ENCODE peak calls at places on chromosomes 1 and 21, in seven cellular contexts. One of them, this sample, is unnamed.
A peak's percentile ranks its signal among the peaks of the same experiment; 100 is the strongest.

GRCh38 chr1:162972768-162973167 is 96.4 kb upstream of the RGS4 start:
- DNase-seq in lower lobe of right lung: no peak
- DNase-seq in IMR-90: no peak
- DNase-seq in heart left ventricle: no peak
- DNase-seq in progenitor cell of endocrine pancreas: no peak
- DNase-seq in ovary: no peak
- DNase-seq in thyroid gland: no peak
- DNase-seq in this sample: no peak

GRCh38 chr1:206979379-206980043 is 9.3 kb upstream of the FCAMR start:
- DNase-seq in lower lobe of right lung: no peak
- DNase-seq in IMR-90: peak; percentile 41
- DNase-seq in heart left ventricle: no peak
- DNase-seq in progenitor cell of endocrine pancreas: no peak
- DNase-seq in ovary: no peak
- DNase-seq in thyroid gland: no peak
- DNase-seq in this sample: no peak

GRCh38 chr1:229164836-229165285 is 106.0 kb upstream of the RAB4A start:
- DNase-seq in lower lobe of right lung: no peak
- DNase-seq in IMR-90: no peak
- DNase-seq in heart left ventricle: no peak
- DNase-seq in progenitor cell of endocrine pancreas: no peak
- DNase-seq in ovary: no peak
- DNase-seq in thyroid gland: peak; percentile 27
- DNase-seq in this sample: no peak

GRCh38 chr1:116165572-116165971 is 54.4 kb downstream of the MAB21L3 start:
- DNase-seq in lower lobe of right lung: no peak
- DNase-seq in IMR-90: no peak
- DNase-seq in heart left ventricle: peak; percentile 59
- DNase-seq in progenitor cell of endocrine pancreas: no peak
- DNase-seq in ovary: no peak
- DNase-seq in thyroid gland: no peak
- DNase-seq in this sample: no peak

GRCh38 chr1:225415967-225416745 is 11.7 kb downstream of the LBR start:
- DNase-seq in lower lobe of right lung: no peak
- DNase-seq in IMR-90: no peak
- DNase-seq in heart left ventricle: no peak
- DNase-seq in progenitor cell of endocrine pancreas: no peak
- DNase-seq in ovary: no peak
- DNase-seq in thyroid gland: no peak
- DNase-seq in this sample: no peak

GRCh38 chr1:21904725-21905520 is 32.2 kb downstream of the HSPG2 start:
- DNase-seq in lower lobe of right lung: no peak
- DNase-seq in IMR-90: peak; percentile 90
- DNase-seq in heart left ventricle: peak; percentile 89
- DNase-seq in progenitor cell of endocrine pancreas: no peak
- DNase-seq in ovary: no peak
- DNase-seq in thyroid gland: no peak
- DNase-seq in this sample: no peak

GRCh38 chr1:9891207-9891606 is 18.9 kb downstream of the CTNNBIP1 start:
- DNase-seq in lower lobe of right lung: no peak
- DNase-seq in IMR-90: peak; percentile 26
- DNase-seq in heart left ventricle: no peak
- DNase-seq in progenitor cell of endocrine pancreas: no peak
- DNase-seq in ovary: no peak
- DNase-seq in thyroid gland: no peak
- DNase-seq in this sample: no peak

GRCh38 chr1:13517193-13517812 is 3.5 kb upstream of the LRRC38 start:
- DNase-seq in lower lobe of right lung: no peak
- DNase-seq in IMR-90: no peak
- DNase-seq in heart left ventricle: no peak
- DNase-seq in progenitor cell of endocrine pancreas: no peak
- DNase-seq in ovary: no peak
- DNase-seq in thyroid gland: peak; percentile 14
- DNase-seq in this sample: no peak

GRCh38 chr1:10962483-10962882 is 50.0 kb upstream of the TARDBP start:
- DNase-seq in lower lobe of right lung: no peak
- DNase-seq in IMR-90: no peak
- DNase-seq in heart left ventricle: no peak
- DNase-seq in progenitor cell of endocrine pancreas: no peak
- DNase-seq in ovary: no peak
- DNase-seq in thyroid gland: peak; percentile 82
- DNase-seq in this sample: no peak

GRCh38 chr1:176949033-176949662 is 215.4 kb downstream of the ASTN1 start:
- DNase-seq in lower lobe of right lung: peak; percentile 63
- DNase-seq in IMR-90: peak; percentile 24
- DNase-seq in heart left ventricle: peak; percentile 52
- DNase-seq in progenitor cell of endocrine pancreas: peak; percentile 67
- DNase-seq in ovary: peak; percentile 28
- DNase-seq in thyroid gland: peak; percentile 34
- DNase-seq in this sample: no peak

GRCh38 chr1:180167721-180168467 is 13.2 kb downstream of the QSOX1 start:
- DNase-seq in lower lobe of right lung: peak; percentile 90
- DNase-seq in IMR-90: peak; percentile 22
- DNase-seq in heart left ventricle: peak; percentile 52
- DNase-seq in progenitor cell of endocrine pancreas: no peak
- DNase-seq in ovary: no peak
- DNase-seq in thyroid gland: no peak
- DNase-seq in this sample: no peak

GRCh38 chr1:113073457-113073950 is 506 bp downstream of the LRIG2 start:
- DNase-seq in lower lobe of right lung: no peak
- DNase-seq in IMR-90: peak; percentile 61
- DNase-seq in heart left ventricle: peak; percentile 67
- DNase-seq in progenitor cell of endocrine pancreas: peak; percentile 66
- DNase-seq in ovary: no peak
- DNase-seq in thyroid gland: peak; percentile 59
- DNase-seq in this sample: no peak

GRCh38 chr21:43343992-43344886 is 82.7 kb downstream of the SIK1 start:
- DNase-seq in lower lobe of right lung: peak; percentile 87
- DNase-seq in IMR-90: no peak
- DNase-seq in heart left ventricle: no peak
- DNase-seq in progenitor cell of endocrine pancreas: no peak
- DNase-seq in ovary: no peak
- DNase-seq in thyroid gland: peak; percentile 58
- DNase-seq in this sample: no peak

GRCh38 chr1:202593845-202594244 is 116.4 kb downstream of the SYT2 start:
- DNase-seq in lower lobe of right lung: no peak
- DNase-seq in IMR-90: peak; percentile 30
- DNase-seq in heart left ventricle: no peak
- DNase-seq in progenitor cell of endocrine pancreas: no peak
- DNase-seq in ovary: no peak
- DNase-seq in thyroid gland: no peak
- DNase-seq in this sample: no peak

GRCh38 chr1:154837679-154838171 is 32.4 kb downstream of the KCNN3 start:
- DNase-seq in lower lobe of right lung: peak; percentile 57
- DNase-seq in IMR-90: no peak
- DNase-seq in heart left ventricle: peak; percentile 84
- DNase-seq in progenitor cell of endocrine pancreas: no peak
- DNase-seq in ovary: peak; percentile 74
- DNase-seq in thyroid gland: no peak
- DNase-seq in this sample: no peak

GRCh38 chr1:6051423-6051822 is 5.7 kb downstream of the KCNAB2 start:
- DNase-seq in lower lobe of right lung: no peak
- DNase-seq in IMR-90: no peak
- DNase-seq in heart left ventricle: no peak
- DNase-seq in progenitor cell of endocrine pancreas: no peak
- DNase-seq in ovary: no peak
- DNase-seq in thyroid gland: no peak
- DNase-seq in this sample: no peak

GRCh38 chr1:212982430-212983152 is 32.2 kb downstream of the VASH2 start:
- DNase-seq in lower lobe of right lung: no peak
- DNase-seq in IMR-90: peak; percentile 13
- DNase-seq in heart left ventricle: no peak
- DNase-seq in progenitor cell of endocrine pancreas: no peak
- DNase-seq in ovary: no peak
- DNase-seq in thyroid gland: peak; percentile 27
- DNase-seq in this sample: no peak

GRCh38 chr1:23591460-23592208 is 32.3 kb upstream of the ID3 start:
- DNase-seq in lower lobe of right lung: no peak
- DNase-seq in IMR-90: peak; percentile 46
- DNase-seq in heart left ventricle: peak; percentile 46
- DNase-seq in progenitor cell of endocrine pancreas: no peak
- DNase-seq in ovary: no peak
- DNase-seq in thyroid gland: peak; percentile 19
- DNase-seq in this sample: no peak

GRCh38 chr1:59375321-59376220 is 78.7 kb downstream of the FGGY start:
- DNase-seq in lower lobe of right lung: no peak
- DNase-seq in IMR-90: peak; percentile 98
- DNase-seq in heart left ventricle: no peak
- DNase-seq in progenitor cell of endocrine pancreas: no peak
- DNase-seq in ovary: no peak
- DNase-seq in thyroid gland: no peak
- DNase-seq in this sample: no peak

GRCh38 chr1:23805025-23805424 is 4.5 kb upstream of the GALE start:
- DNase-seq in lower lobe of right lung: no peak
- DNase-seq in IMR-90: no peak
- DNase-seq in heart left ventricle: no peak
- DNase-seq in progenitor cell of endocrine pancreas: no peak
- DNase-seq in ovary: no peak
- DNase-seq in thyroid gland: no peak
- DNase-seq in this sample: no peak

GRCh38 chr1:89972024-89972423 is 22.9 kb upstream of the ZNF326 start:
- DNase-seq in lower lobe of right lung: no peak
- DNase-seq in IMR-90: no peak
- DNase-seq in heart left ventricle: no peak
- DNase-seq in progenitor cell of endocrine pancreas: no peak
- DNase-seq in ovary: no peak
- DNase-seq in thyroid gland: no peak
- DNase-seq in this sample: no peak

GRCh38 chr1:76035053-76035452 is 39.5 kb upstream of the ST6GALNAC3 start:
- DNase-seq in lower lobe of right lung: no peak
- DNase-seq in IMR-90: peak; percentile 4
- DNase-seq in heart left ventricle: no peak
- DNase-seq in progenitor cell of endocrine pancreas: no peak
- DNase-seq in ovary: no peak
- DNase-seq in thyroid gland: peak; percentile 37
- DNase-seq in this sample: no peak

GRCh38 chr1:76046149-76046548 is 28.4 kb upstream of the ST6GALNAC3 start:
- DNase-seq in lower lobe of right lung: no peak
- DNase-seq in IMR-90: no peak
- DNase-seq in heart left ventricle: no peak
- DNase-seq in progenitor cell of endocrine pancreas: no peak
- DNase-seq in ovary: no peak
- DNase-seq in thyroid gland: no peak
- DNase-seq in this sample: no peak

GRCh38 chr1:76038306-76039004 is 36.1 kb upstream of the ST6GALNAC3 start:
- DNase-seq in lower lobe of right lung: no peak
- DNase-seq in IMR-90: peak; percentile 9
- DNase-seq in heart left ventricle: no peak
- DNase-seq in progenitor cell of endocrine pancreas: no peak
- DNase-seq in ovary: no peak
- DNase-seq in thyroid gland: no peak
- DNase-seq in this sample: no peak

GRCh38 chr1:76037314-76037713 is 37.2 kb upstream of the ST6GALNAC3 start:
- DNase-seq in lower lobe of right lung: no peak
- DNase-seq in IMR-90: no peak
- DNase-seq in heart left ventricle: no peak
- DNase-seq in progenitor cell of endocrine pancreas: no peak
- DNase-seq in ovary: no peak
- DNase-seq in thyroid gland: no peak
- DNase-seq in this sample: no peak

DNA sequence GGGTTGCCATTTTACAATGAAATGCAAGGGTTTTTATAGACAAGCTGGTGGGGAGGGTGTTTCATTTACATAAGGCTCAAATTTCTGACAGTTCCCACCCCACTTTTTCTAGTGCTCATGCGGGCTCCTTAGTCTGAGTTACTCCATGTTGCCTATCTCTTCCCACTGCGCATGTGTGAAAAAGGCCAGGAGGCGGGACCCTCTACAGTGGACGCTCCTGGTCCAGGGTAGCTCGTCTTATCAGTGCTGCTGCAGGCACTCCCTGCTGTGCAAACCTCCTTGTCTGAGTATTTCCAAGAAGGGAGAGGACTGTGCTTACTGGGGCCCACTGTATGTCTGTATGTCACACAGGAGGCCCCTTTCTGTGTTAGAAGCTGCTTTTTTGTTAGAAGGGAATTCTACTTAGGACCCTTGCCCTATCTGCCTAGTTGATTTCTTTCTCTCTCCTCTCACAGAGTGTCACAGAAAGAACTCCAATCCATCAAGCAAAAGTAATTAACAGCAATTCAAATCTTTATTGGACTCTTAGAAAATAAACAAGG is 34.1 kb upstream of the ST6GALNAC3 start:
- DNase-seq in lower lobe of right lung: no peak
- DNase-seq in IMR-90: no peak
- DNase-seq in heart left ventricle: no peak
- DNase-seq in progenitor cell of endocrine pancreas: peak; percentile 17
- DNase-seq in ovary: no peak
- DNase-seq in thyroid gland: no peak
- DNase-seq in this sample: no peak
- TF ChIP-seq CTCF in lower lobe of right lung: no peak
- TF ChIP-seq CTCF in IMR-90: no peak
- TF ChIP-seq CTCF in heart left ventricle: no peak
- TF ChIP-seq CTCF in progenitor cell of endocrine pancreas: no peak
- TF ChIP-seq CTCF in ovary: no peak
- TF ChIP-seq CTCF in thyroid gland: no peak
- TF ChIP-seq CTCF in this sample: no peak

DNA sequence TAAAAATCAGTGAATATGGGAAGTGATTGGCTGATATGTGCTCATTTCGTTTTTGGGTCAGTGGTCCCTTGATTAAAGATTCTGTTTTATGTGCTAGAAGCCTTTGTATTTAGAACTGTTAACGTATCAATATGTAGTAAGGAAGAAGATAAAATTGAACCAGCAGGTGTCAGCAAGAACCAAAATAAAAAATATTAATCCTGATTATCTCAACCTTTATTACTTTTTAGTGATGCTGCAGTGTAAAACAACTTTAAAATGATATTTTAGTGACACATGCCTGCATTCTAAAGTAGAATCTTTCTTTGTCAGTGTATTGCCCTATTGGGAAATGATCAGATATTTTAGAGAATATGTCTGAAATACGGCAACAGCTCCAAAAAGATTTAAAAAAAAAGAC is 49.5 kb downstream of the NEK7 start:
- DNase-seq in lower lobe of right lung: no peak
- DNase-seq in IMR-90: no peak
- DNase-seq in heart left ventricle: no peak
- DNase-seq in progenitor cell of endocrine pancreas: no peak
- DNase-seq in ovary: no peak
- DNase-seq in thyroid gland: no peak
- DNase-seq in this sample: no peak
- TF ChIP-seq CTCF in lower lobe of right lung: no peak
- TF ChIP-seq CTCF in IMR-90: no peak
- TF ChIP-seq CTCF in heart left ventricle: no peak
- TF ChIP-seq CTCF in progenitor cell of endocrine pancreas: no peak
- TF ChIP-seq CTCF in ovary: no peak
- TF ChIP-seq CTCF in thyroid gland: no peak
- TF ChIP-seq CTCF in this sample: no peak

GRCh38 chr1:150161747-150162581 is 12.2 kb downstream of the PLEKHO1 start:
- DNase-seq in lower lobe of right lung: no peak
- DNase-seq in IMR-90: peak; percentile 49
- DNase-seq in heart left ventricle: no peak
- DNase-seq in progenitor cell of endocrine pancreas: no peak
- DNase-seq in ovary: no peak
- DNase-seq in thyroid gland: no peak
- DNase-seq in this sample: no peak
- TF ChIP-seq CTCF in lower lobe of right lung: no peak
- TF ChIP-seq CTCF in IMR-90: peak; percentile 1
- TF ChIP-seq CTCF in heart left ventricle: no peak
- TF ChIP-seq CTCF in progenitor cell of endocrine pancreas: no peak
- TF ChIP-seq CTCF in ovary: no peak
- TF ChIP-seq CTCF in thyroid gland: no peak
- TF ChIP-seq CTCF in this sample: no peak

GRCh38 chr21:25848309-25848708 is 113.5 kb downstream of the GABPA start:
- DNase-seq in lower lobe of right lung: no peak
- DNase-seq in IMR-90: no peak
- DNase-seq in heart left ventricle: no peak
- DNase-seq in progenitor cell of endocrine pancreas: no peak
- DNase-seq in ovary: no peak
- DNase-seq in thyroid gland: no peak
- DNase-seq in this sample: no peak
- TF ChIP-seq CTCF in lower lobe of right lung: no peak
- TF ChIP-seq CTCF in IMR-90: no peak
- TF ChIP-seq CTCF in heart left ventricle: no peak
- TF ChIP-seq CTCF in progenitor cell of endocrine pancreas: no peak
- TF ChIP-seq CTCF in ovary: no peak
- TF ChIP-seq CTCF in thyroid gland: no peak
- TF ChIP-seq CTCF in this sample: no peak